ENCODE peak calls at places on chromosomes 11 and 22, in nine cellular contexts. One of them, this sample, is unnamed.
A peak's percentile ranks its signal among the peaks of the same experiment; 100 is the strongest.

GRCh38 chr22:29142116-29142515 is 63.6 kb upstream of the EMID1 start:
- DNase-seq in Peyer's patch: no peak
- DNase-seq in body of pancreas: no peak
- DNase-seq in stomach: no peak
- DNase-seq in right lobe of liver: no peak
- DNase-seq in transverse colon: no peak
- DNase-seq in HepG2: no peak
- DNase-seq in A549: no peak
- DNase-seq in spleen: no peak
- DNase-seq in this sample: no peak

GRCh38 chr11:8814209-8814922 is 96.6 kb upstream of the AKIP1 start:
- DNase-seq in body of pancreas: no peak
- DNase-seq in Peyer's patch: no peak
- DNase-seq in transverse colon: peak; percentile 38
- DNase-seq in right lobe of liver: no peak
- DNase-seq in stomach: no peak
- DNase-seq in spleen: no peak
- DNase-seq in HepG2: no peak
- DNase-seq in A549: no peak
- DNase-seq in this sample: peak; percentile 33

GRCh38 chr11:14411818-14412217 is 52.8 kb upstream of the RRAS2 start:
- DNase-seq in spleen: no peak
- DNase-seq in transverse colon: no peak
- DNase-seq in stomach: no peak
- DNase-seq in Peyer's patch: no peak
- DNase-seq in right lobe of liver: no peak
- DNase-seq in A549: no peak
- DNase-seq in body of pancreas: peak; percentile 19
- DNase-seq in HepG2: no peak
- DNase-seq in this sample: no peak

GRCh38 chr11:107217444-107217843 is 199.2 kb upstream of the GUCY1A2 start:
- DNase-seq in body of pancreas: no peak
- DNase-seq in HepG2: no peak
- DNase-seq in transverse colon: no peak
- DNase-seq in right lobe of liver: no peak
- DNase-seq in A549: no peak
- DNase-seq in Peyer's patch: no peak
- DNase-seq in spleen: no peak
- DNase-seq in stomach: no peak
- DNase-seq in this sample: no peak

GRCh38 chr11:18749681-18750319 is 23.8 kb upstream of the IGSF22 start:
- DNase-seq in HepG2: peak; percentile 25
- DNase-seq in body of pancreas: no peak
- DNase-seq in stomach: no peak
- DNase-seq in right lobe of liver: no peak
- DNase-seq in A549: peak; percentile 53
- DNase-seq in Peyer's patch: no peak
- DNase-seq in spleen: no peak
- DNase-seq in transverse colon: no peak
- DNase-seq in this sample: no peak

GRCh38 chr22:22938672-22939536 is 51.3 kb downstream of the IGLL5 start:
- DNase-seq in stomach: no peak
- DNase-seq in body of pancreas: no peak
- DNase-seq in Peyer's patch: peak; percentile 16
- DNase-seq in right lobe of liver: peak; percentile 24
- DNase-seq in spleen: no peak
- DNase-seq in HepG2: no peak
- DNase-seq in A549: no peak
- DNase-seq in transverse colon: no peak
- DNase-seq in this sample: no peak

GRCh38 chr11:100329352-100329751 is 357.7 kb upstream of the ARHGAP42 start:
- DNase-seq in HepG2: no peak
- DNase-seq in right lobe of liver: no peak
- DNase-seq in stomach: no peak
- DNase-seq in spleen: no peak
- DNase-seq in A549: no peak
- DNase-seq in Peyer's patch: no peak
- DNase-seq in body of pancreas: no peak
- DNase-seq in transverse colon: no peak
- DNase-seq in this sample: no peak

GRCh38 chr11:19828382-19829108 is 115.9 kb downstream of the NAV2 start:
- DNase-seq in HepG2: no peak
- DNase-seq in right lobe of liver: no peak
- DNase-seq in A549: no peak
- DNase-seq in transverse colon: no peak
- DNase-seq in spleen: no peak
- DNase-seq in body of pancreas: no peak
- DNase-seq in stomach: no peak
- DNase-seq in Peyer's patch: no peak
- DNase-seq in this sample: peak; percentile 62

GRCh38 chr11:48018561-48019229 is 38.3 kb downstream of the PTPRJ start:
- DNase-seq in body of pancreas: no peak
- DNase-seq in stomach: no peak
- DNase-seq in transverse colon: no peak
- DNase-seq in right lobe of liver: no peak
- DNase-seq in HepG2: no peak
- DNase-seq in spleen: peak; percentile 72
- DNase-seq in A549: no peak
- DNase-seq in Peyer's patch: no peak
- DNase-seq in this sample: no peak

GRCh38 chr11:48022445-48022844 is 42.1 kb downstream of the PTPRJ start:
- DNase-seq in Peyer's patch: no peak
- DNase-seq in transverse colon: no peak
- DNase-seq in spleen: no peak
- DNase-seq in stomach: no peak
- DNase-seq in A549: no peak
- DNase-seq in HepG2: no peak
- DNase-seq in right lobe of liver: no peak
- DNase-seq in body of pancreas: no peak
- DNase-seq in this sample: no peak

GRCh38 chr11:48019230-48019584 is 38.8 kb downstream of the PTPRJ start:
- DNase-seq in right lobe of liver: no peak
- DNase-seq in A549: no peak
- DNase-seq in HepG2: no peak
- DNase-seq in Peyer's patch: no peak
- DNase-seq in transverse colon: no peak
- DNase-seq in stomach: no peak
- DNase-seq in spleen: no peak
- DNase-seq in body of pancreas: no peak
- DNase-seq in this sample: peak; percentile 31

GRCh38 chr11:48019597-48019996 is 39.2 kb downstream of the PTPRJ start:
- DNase-seq in stomach: peak; percentile 45
- DNase-seq in HepG2: no peak
- DNase-seq in transverse colon: no peak
- DNase-seq in Peyer's patch: no peak
- DNase-seq in spleen: no peak
- DNase-seq in body of pancreas: no peak
- DNase-seq in A549: no peak
- DNase-seq in right lobe of liver: no peak
- DNase-seq in this sample: no peak

DNA sequence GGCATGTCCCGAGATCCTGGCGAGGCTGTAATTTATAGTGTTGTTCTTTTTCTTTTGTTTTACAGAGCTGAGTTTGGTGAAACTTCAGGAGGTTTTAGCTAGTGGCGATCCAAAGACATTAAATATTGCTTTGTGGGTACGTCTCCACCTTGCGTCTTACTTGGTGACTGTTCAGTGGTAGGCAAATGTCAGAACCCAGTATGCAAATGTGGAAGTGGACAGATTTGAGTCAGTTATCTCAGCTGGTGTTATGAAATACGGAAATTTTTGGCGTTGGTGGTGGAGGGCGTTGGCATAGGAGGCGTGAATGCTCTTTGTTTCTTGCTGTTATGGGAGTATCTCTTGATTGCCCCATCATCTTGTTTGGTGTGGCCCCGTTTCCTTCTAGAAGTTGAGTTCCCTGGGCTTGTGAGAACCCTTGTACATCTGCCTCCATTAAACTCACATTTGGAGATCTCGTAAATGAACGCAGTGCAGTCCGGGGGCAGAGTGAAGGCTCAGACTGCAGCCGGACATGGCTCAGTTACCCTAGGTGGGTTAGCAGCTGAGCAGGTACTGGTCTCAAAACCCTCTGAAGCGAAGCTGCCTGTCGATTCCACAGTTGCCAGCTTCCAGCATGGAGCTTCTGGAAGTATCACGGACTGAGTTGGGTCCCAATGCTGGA is 39.9 kb downstream of the PTPRJ start:
- DNase-seq in right lobe of liver: no peak
- DNase-seq in transverse colon: peak; percentile 41
- DNase-seq in Peyer's patch: no peak
- DNase-seq in HepG2: no peak
- DNase-seq in spleen: peak; percentile 72
- DNase-seq in A549: no peak
- DNase-seq in stomach: peak; percentile 61
- DNase-seq in body of pancreas: no peak
- DNase-seq in this sample: no peak
- TF ChIP-seq POLR2A in right lobe of liver: no peak
- TF ChIP-seq POLR2A in transverse colon: no peak
- TF ChIP-seq POLR2A in Peyer's patch: no peak
- TF ChIP-seq POLR2A in HepG2: no peak
- TF ChIP-seq POLR2A in spleen: no peak
- TF ChIP-seq POLR2A in A549: no peak
- TF ChIP-seq POLR2A in stomach: no peak
- TF ChIP-seq POLR2A in body of pancreas: no peak
- TF ChIP-seq POLR2A in this sample: no peak

GRCh38 chr22:39528080-39528661 is 4.4 kb downstream of the RPS19BP1 start:
- DNase-seq in HepG2: no peak
- DNase-seq in Peyer's patch: no peak
- DNase-seq in transverse colon: peak; percentile 41
- DNase-seq in right lobe of liver: no peak
- DNase-seq in A549: no peak
- DNase-seq in stomach: no peak
- DNase-seq in spleen: peak; percentile 84
- DNase-seq in body of pancreas: no peak
- DNase-seq in this sample: no peak
- H3K4me3 ChIP-seq in HepG2: no peak overlapping the region
- H3K4me3 ChIP-seq in Peyer's patch: peak overlapping the region; percentile 26
- H3K4me3 ChIP-seq in transverse colon: no peak overlapping the region
- H3K4me3 ChIP-seq in right lobe of liver: no peak overlapping the region
- H3K4me3 ChIP-seq in A549: no peak overlapping the region
- H3K4me3 ChIP-seq in stomach: no peak overlapping the region
- H3K4me3 ChIP-seq in spleen: peak overlapping the region; percentile 33
- H3K4me3 ChIP-seq in body of pancreas: no peak overlapping the region
- H3K4me3 ChIP-seq in this sample: no peak overlapping the region

GRCh38 chr11:66465371-66466224 is 1.1 kb upstream of the PELI3 start:
- DNase-seq in Peyer's patch: no peak
- DNase-seq in body of pancreas: no peak
- DNase-seq in stomach: no peak
- DNase-seq in right lobe of liver: peak; percentile 40
- DNase-seq in HepG2: no peak
- DNase-seq in transverse colon: no peak
- DNase-seq in A549: no peak
- DNase-seq in spleen: no peak
- DNase-seq in this sample: no peak

GRCh38 chr11:66467034-66467659 is 442 bp downstream of the PELI3 start:
- DNase-seq in transverse colon: peak; percentile 45
- DNase-seq in HepG2: no peak
- DNase-seq in Peyer's patch: peak; percentile 67
- DNase-seq in A549: peak; percentile 73
- DNase-seq in spleen: no peak
- DNase-seq in right lobe of liver: no peak
- DNase-seq in stomach: peak; percentile 48
- DNase-seq in body of pancreas: peak; percentile 57
- DNase-seq in this sample: peak; percentile 41

GRCh38 chr11:66467756-66468155 is 1.1 kb downstream of the PELI3 start:
- DNase-seq in A549: no peak
- DNase-seq in HepG2: no peak
- DNase-seq in spleen: peak; percentile 81
- DNase-seq in transverse colon: peak; percentile 60
- DNase-seq in Peyer's patch: no peak
- DNase-seq in body of pancreas: peak; percentile 45
- DNase-seq in stomach: peak; percentile 35
- DNase-seq in right lobe of liver: peak; percentile 58
- DNase-seq in this sample: no peak

GRCh38 chr11:66464916-66465315 is 1.8 kb upstream of the PELI3 start:
- DNase-seq in HepG2: no peak
- DNase-seq in right lobe of liver: no peak
- DNase-seq in spleen: no peak
- DNase-seq in stomach: no peak
- DNase-seq in Peyer's patch: no peak
- DNase-seq in body of pancreas: no peak
- DNase-seq in transverse colon: no peak
- DNase-seq in A549: no peak
- DNase-seq in this sample: no peak

DNA sequence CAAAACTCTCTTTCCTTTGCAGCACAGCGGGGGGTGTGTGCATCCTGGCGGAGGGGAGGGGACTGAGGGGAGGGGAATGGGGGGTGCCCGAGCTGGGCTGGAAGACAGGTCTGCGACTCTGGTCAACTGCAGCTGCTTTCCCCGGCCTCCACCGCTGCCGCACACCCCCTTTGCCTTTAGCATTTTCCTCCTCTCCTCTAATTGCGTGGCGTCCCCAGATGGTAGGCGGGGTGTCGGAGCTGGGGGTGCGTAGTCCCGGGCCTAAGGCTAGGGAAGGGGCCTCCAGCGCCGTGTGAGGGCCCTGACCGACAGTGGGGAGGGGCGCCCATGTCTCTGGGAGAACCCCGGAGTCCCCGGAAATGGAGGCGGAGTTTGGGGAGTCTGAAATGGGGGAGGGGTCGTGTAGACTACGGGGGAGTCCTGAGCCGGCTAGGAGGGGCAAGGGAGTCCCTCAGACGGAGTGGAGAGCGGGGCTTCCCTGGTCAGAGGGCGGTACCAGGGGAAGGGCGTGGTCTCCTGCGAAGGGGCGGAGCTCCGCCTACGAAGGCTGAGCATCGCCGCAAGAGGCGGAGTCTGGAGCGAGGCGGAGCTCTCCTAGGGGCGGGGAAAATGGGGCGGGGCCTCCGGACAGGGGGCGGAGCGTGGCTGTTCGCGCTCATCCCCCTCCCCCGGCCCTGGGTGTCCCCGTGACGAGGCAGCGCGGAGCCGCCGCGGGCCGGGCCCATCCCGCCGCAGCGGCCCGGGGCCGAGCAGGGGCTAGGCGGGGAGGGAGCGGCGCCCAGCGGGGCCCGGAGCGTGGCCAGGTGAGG is at the start of gene PELI3:
- DNase-seq in Peyer's patch: peak; percentile 98
- DNase-seq in A549: peak; percentile 84
- DNase-seq in HepG2: peak; percentile 72
- DNase-seq in body of pancreas: peak; percentile 95
- DNase-seq in spleen: peak; percentile 98
- DNase-seq in stomach: peak; percentile 95
- DNase-seq in right lobe of liver: peak; percentile 95
- DNase-seq in transverse colon: peak; percentile 96
- DNase-seq in this sample: peak; percentile 89
- TF ChIP-seq POLR2A in Peyer's patch: no peak
- TF ChIP-seq POLR2A in A549: peak; percentile 17
- TF ChIP-seq POLR2A in HepG2: peak; percentile 56
- TF ChIP-seq POLR2A in body of pancreas: peak; percentile 52
- TF ChIP-seq POLR2A in spleen: no peak
- TF ChIP-seq POLR2A in stomach: no peak
- TF ChIP-seq POLR2A in right lobe of liver: peak; percentile 5
- TF ChIP-seq POLR2A in transverse colon: peak; percentile 47
- TF ChIP-seq POLR2A in this sample: peak; percentile 61

GRCh38 chr11:114070464-114071139 is 11.1 kb downstream of the ZBTB16 start:
- DNase-seq in spleen: no peak
- DNase-seq in body of pancreas: no peak
- DNase-seq in HepG2: no peak
- DNase-seq in Peyer's patch: no peak
- DNase-seq in stomach: no peak
- DNase-seq in transverse colon: no peak
- DNase-seq in A549: no peak
- DNase-seq in right lobe of liver: no peak
- DNase-seq in this sample: no peak

GRCh38 chr11:114074546-114075342 is 15.2 kb downstream of the ZBTB16 start:
- DNase-seq in Peyer's patch: no peak
- DNase-seq in HepG2: no peak
- DNase-seq in A549: no peak
- DNase-seq in body of pancreas: no peak
- DNase-seq in stomach: no peak
- DNase-seq in right lobe of liver: no peak
- DNase-seq in transverse colon: no peak
- DNase-seq in spleen: peak; percentile 88
- DNase-seq in this sample: no peak

GRCh38 chr11:114075343-114075610 is 15.8 kb downstream of the ZBTB16 start:
- DNase-seq in HepG2: no peak
- DNase-seq in stomach: no peak
- DNase-seq in right lobe of liver: no peak
- DNase-seq in Peyer's patch: no peak
- DNase-seq in A549: no peak
- DNase-seq in transverse colon: no peak
- DNase-seq in body of pancreas: no peak
- DNase-seq in spleen: no peak
- DNase-seq in this sample: no peak

GRCh38 chr11:114073506-114074381 is 14.2 kb downstream of the ZBTB16 start:
- DNase-seq in stomach: no peak
- DNase-seq in transverse colon: no peak
- DNase-seq in right lobe of liver: no peak
- DNase-seq in A549: no peak
- DNase-seq in HepG2: no peak
- DNase-seq in spleen: no peak
- DNase-seq in Peyer's patch: no peak
- DNase-seq in body of pancreas: no peak
- DNase-seq in this sample: no peak

DNA sequence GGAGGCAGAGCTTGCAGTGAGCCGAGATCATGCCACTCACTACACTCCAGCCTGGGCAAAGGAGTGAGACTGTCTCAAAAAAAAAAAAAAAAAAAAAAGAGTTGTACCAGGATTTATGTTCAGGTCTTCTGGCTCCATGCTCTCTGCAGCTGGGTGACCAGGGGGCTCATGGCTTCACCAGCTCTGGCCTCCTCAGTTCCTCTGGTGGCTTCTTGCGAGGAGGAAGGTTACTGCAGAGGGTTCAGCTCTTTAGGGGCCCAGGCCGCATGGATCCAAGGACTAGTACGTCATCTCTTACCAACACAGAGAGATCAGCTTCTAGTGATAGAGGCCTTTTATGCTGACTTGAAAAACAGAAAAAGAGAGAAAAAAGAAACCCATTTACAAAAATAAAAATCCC is 13.5 kb downstream of the ZBTB16 start:
- DNase-seq in stomach: no peak
- DNase-seq in Peyer's patch: no peak
- DNase-seq in HepG2: no peak
- DNase-seq in body of pancreas: no peak
- DNase-seq in A549: no peak
- DNase-seq in spleen: no peak
- DNase-seq in transverse colon: no peak
- DNase-seq in right lobe of liver: no peak
- DNase-seq in this sample: no peak
- H3K4me3 ChIP-seq in stomach: peak overlapping the region; percentile 0
- H3K4me3 ChIP-seq in Peyer's patch: no peak overlapping the region
- H3K4me3 ChIP-seq in HepG2: no peak overlapping the region
- H3K4me3 ChIP-seq in body of pancreas: no peak overlapping the region
- H3K4me3 ChIP-seq in A549: no peak overlapping the region
- H3K4me3 ChIP-seq in spleen: no peak overlapping the region
- H3K4me3 ChIP-seq in transverse colon: no peak overlapping the region
- H3K4me3 ChIP-seq in right lobe of liver: no peak overlapping the region
- H3K4me3 ChIP-seq in this sample: no peak overlapping the region

This sample was measured in thyroid gland.